ENCODE peak calls at places on chromosomes 16 and 17, in ten cellular contexts. E, S, N, W, I, K, B, T, U and R are unnamed samples.

GRCh38 chr17:9356488-9356911 is 219.1 kb downstream of the STX8 start:
- DNase-seq in W (no peak), T (peak), U (no peak), E (no peak), B (no peak), I (no peak), K (no peak), N (no peak), S (no peak), R (peak)

GRCh38 chr17:63446218-63446980 is at the start of gene CYB561:
- DNase-seq in T (peak), K (no peak), U (peak), W (no peak), S (peak), E (peak), I (peak), N (peak), B (no peak), R (peak)

GRCh38 chr17:3015890-3016289 is 47.5 kb downstream of the OR1D5 start:
- DNase-seq in I (no peak), T (no peak), U (no peak), N (no peak), B (peak), W (no peak), S (no peak), E (no peak), K (no peak), R (no peak)

GRCh38 chr17:42405963-42406495 is 17.0 kb downstream of the CAVIN1 start:
- DNase-seq in S (peak), K (no peak), T (peak), U (peak), E (peak), B (peak), N (no peak), I (peak), W (peak), R (peak)

GRCh38 chr16:3654249-3654991 is at the start of gene DNASE1:
- DNase-seq in W (peak), I (peak), K (no peak), N (no peak), T (peak), B (peak), U (peak), S (peak), E (peak), R (peak)

GRCh38 chr16:73730496-73731090 is 566.0 kb upstream of the PSMD7 start:
- DNase-seq in W (no peak), T (no peak), E (no peak), I (no peak), K (no peak), U (no peak), S (no peak), B (no peak), N (no peak), R (no peak)

GRCh38 chr17:64507418-64507766 is 615 bp downstream of the CEP95 start:
- DNase-seq in I (no peak), E (no peak), S (peak), W (peak), U (no peak), T (peak), N (no peak), K (peak), B (peak), R (peak)

GRCh38 chr16:11296351-11296705 is 15.2 kb upstream of the PRM1 start:
- DNase-seq in B (no peak), S (no peak), U (no peak), E (no peak), I (no peak), N (no peak), T (no peak), K (no peak), W (no peak), R (no peak)

GRCh38 chr17:40443988-40444899 is 994 bp downstream of the IGFBP4 start:
- DNase-seq in B (no peak), E (peak), S (peak), W (peak), U (no peak), I (no peak), K (no peak), T (no peak), N (no peak), R (no peak)

GRCh38 chr16:4339909-4340308 is 11.2 kb downstream of the PAM16 start:
- DNase-seq in W (no peak), K (no peak), S (no peak), E (peak), B (no peak), I (no peak), N (no peak), U (no peak), T (no peak), R (no peak)

GRCh38 chr16:30185683-30186421 is 2.5 kb downstream of the CORO1A start:
- DNase-seq in W (peak), N (no peak), S (peak), E (peak), B (no peak), I (no peak), U (peak), T (no peak), K (no peak), R (no peak)

GRCh38 chr17:72635034-72635654 is 457.3 kb downstream of the SLC39A11 start:
- DNase-seq in B (no peak), U (no peak), S (no peak), W (no peak), I (no peak), T (no peak), K (no peak), N (no peak), E (no peak), R (no peak)

GRCh38 chr17:80465316-80465974 is 11.0 kb downstream of the NPTX1 start:
- DNase-seq in T (no peak), S (no peak), E (no peak), B (no peak), N (no peak), I (no peak), K (no peak), U (no peak), W (no peak), R (no peak)

GRCh38 chr16:50916040-50916439 is 174.2 kb downstream of the CYLD start:
- DNase-seq in B (no peak), T (no peak), S (no peak), U (no peak), E (no peak), W (no peak), I (no peak), K (no peak), N (no peak), R (no peak)

GRCh38 chr16:84096447-84097005 is 20.2 kb downstream of the MBTPS1 start:
- DNase-seq in E (no peak), W (no peak), U (no peak), S (no peak), K (no peak), I (no peak), T (no peak), N (no peak), B (no peak), R (no peak)

GRCh38 chr16:8936421-8936820 is 27.3 kb downstream of the USP7 start:
- DNase-seq in U (no peak), I (no peak), S (peak), B (peak), E (peak), N (no peak), W (peak), K (no peak), T (peak), R (peak)

GRCh38 chr16:4601317-4602186 is 13.1 kb downstream of the UBALD1 start:
- DNase-seq in I (no peak), B (no peak), S (no peak), W (no peak), N (no peak), T (no peak), K (no peak), E (no peak), U (peak), R (no peak)

GRCh38 chr16:31458073-31458834 is 1.0 kb upstream of the ARMC5 start:
- DNase-seq in E (peak), T (peak), I (no peak), W (peak), U (no peak), B (peak), K (peak), N (no peak), S (peak), R (peak)

GRCh38 chr17:80481284-80482057 is 5.1 kb upstream of the NPTX1 start:
- DNase-seq in B (no peak), I (no peak), S (no peak), N (no peak), K (no peak), U (no peak), W (no peak), E (no peak), T (no peak), R (no peak)

GRCh38 chr17:14737984-14738651 is 437.2 kb downstream of the HS3ST3B1 start:
- DNase-seq in E (no peak), S (no peak), U (peak), I (peak), B (peak), K (peak), N (peak), W (peak), T (peak), R (no peak)

GRCh38 chr17:63997341-63998048 is 656 bp upstream of the PRR29 start:
- DNase-seq in U (peak), I (no peak), W (no peak), S (no peak), T (no peak), N (no peak), B (no peak), K (no peak), E (no peak), R (peak)

DNA sequence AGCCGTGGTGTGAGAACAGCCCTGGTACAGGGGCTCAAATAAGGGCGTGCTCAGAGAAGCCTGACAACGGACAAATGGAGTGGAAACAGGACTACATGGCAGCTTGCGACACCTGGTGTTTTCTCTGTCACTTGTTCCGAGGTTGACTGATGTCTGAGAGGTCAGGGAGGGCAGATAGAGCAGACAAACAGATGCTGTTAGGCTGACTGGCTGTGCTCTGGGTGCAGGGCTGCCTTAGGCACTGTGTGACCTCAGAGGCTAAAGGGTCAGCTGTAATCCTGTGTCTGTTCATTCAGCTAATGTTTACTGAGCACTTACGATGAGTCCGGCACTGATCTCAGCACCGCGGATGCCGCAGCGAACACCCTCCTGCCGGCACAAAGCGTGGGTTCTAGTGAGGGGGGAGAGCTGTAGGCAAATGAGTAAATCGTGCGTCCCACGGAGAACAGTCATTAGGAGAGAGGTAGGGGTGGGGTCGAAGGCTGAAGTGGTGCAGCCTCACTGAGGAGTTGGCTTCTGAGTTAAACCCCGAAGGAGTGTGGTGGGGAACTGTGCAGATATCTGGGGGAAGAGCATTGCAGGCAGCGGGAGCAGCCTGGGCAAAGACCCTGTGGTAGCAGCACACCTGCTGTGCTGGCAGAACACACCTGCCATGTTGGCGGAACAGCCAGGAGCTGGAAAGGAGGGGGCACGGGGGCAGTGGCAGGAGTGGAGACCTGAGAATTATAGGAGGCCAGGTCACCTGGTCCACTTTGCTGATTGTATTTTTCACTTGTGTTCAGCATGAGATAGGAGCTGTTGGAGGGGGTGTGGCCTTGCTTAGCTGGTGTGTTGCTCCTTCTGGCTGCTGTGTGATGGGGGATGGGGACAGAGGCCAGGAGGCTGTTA is 35.0 kb downstream of the GPT2 start:
- DNase-seq in K (no peak), B (no peak), W (no peak), S (peak), N (no peak), U (no peak), T (peak), I (peak), E (no peak), R (no peak)
- TF ChIP-seq CTCF in K (no peak), B (no peak), W (no peak), S (peak), N (no peak), U (no peak), T (no peak), I (peak), E (no peak), R (no peak)

DNA sequence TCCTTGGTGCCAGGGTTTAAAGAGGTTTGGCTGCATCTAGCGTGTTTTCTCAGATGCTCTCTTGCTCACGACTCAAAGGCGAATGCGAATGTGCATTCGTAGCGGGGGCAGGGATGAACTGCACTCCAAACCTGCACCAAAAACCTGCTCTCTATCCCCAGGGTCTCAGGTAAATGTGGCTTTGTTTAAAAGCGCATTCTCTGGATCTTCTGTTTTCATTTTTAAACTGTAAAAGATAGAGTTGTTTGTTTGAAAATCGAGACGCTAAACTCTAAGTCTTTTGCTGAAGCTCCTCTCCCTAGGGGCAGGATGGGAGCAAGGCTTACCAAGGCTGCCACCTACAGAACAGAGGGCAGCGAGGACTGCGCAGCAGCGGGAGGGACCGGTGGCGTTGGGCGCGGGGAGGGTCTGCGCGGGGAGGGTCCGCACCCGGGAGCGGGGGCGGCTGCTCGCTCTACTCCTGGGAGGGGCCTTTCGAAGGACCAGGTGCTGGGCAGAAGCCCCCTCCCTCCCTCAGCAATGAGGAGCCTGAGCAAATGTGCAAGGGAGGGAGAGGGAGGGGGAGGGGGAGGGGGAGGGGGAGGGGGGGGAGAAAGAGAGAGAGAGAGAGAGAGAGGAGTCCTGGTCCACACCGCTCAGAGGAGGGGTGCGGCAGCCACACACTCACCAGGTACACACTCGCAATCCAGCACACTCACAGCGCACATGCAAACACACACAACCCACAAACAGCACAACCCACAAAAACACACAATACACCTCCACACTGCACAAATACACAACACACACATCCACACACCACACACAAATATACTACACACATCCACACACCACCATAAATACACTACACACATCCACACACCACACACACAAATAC is 142.8 kb downstream of the GRIN2A start:
- DNase-seq in B (no peak), K (no peak), N (no peak), E (no peak), S (peak), I (peak), T (peak), W (peak), U (no peak), R (peak)
- TF ChIP-seq CTCF in B (no peak), K (no peak), N (peak), E (no peak), S (no peak), I (peak), T (peak), W (no peak), U (no peak), R (peak)

GRCh38 chr17:17109896-17110295 is 67.6 kb downstream of the MPRIP start:
- DNase-seq in U (no peak), K (no peak), B (no peak), S (peak), E (peak), W (no peak), I (no peak), N (no peak), T (no peak), R (no peak)

GRCh38 chr17:17108681-17109049 is 66.4 kb downstream of the MPRIP start:
- DNase-seq in S (no peak), U (no peak), W (no peak), E (no peak), K (no peak), I (no peak), B (no peak), N (no peak), T (no peak), R (no peak)

GRCh38 chr17:17110520-17110919 is 68.3 kb downstream of the MPRIP start:
- DNase-seq in T (no peak), E (no peak), B (no peak), S (no peak), W (no peak), N (no peak), K (no peak), U (no peak), I (no peak), R (no peak)

GRCh38 chr17:17107891-17108680 is 65.8 kb downstream of the MPRIP start:
- DNase-seq in I (no peak), W (no peak), N (no peak), S (no peak), B (no peak), K (no peak), T (no peak), E (no peak), U (peak), R (no peak)

GRCh38 chr17:17109231-17109630 is 67.0 kb downstream of the MPRIP start:
- DNase-seq in I (no peak), K (no peak), N (no peak), S (no peak), T (no peak), W (no peak), U (no peak), B (no peak), E (peak), R (no peak)
- TF ChIP-seq CTCF in I (no peak), K (no peak), N (no peak), S (no peak), T (no peak), W (no peak), U (no peak), B (peak), E (no peak), R (no peak)

DNA sequence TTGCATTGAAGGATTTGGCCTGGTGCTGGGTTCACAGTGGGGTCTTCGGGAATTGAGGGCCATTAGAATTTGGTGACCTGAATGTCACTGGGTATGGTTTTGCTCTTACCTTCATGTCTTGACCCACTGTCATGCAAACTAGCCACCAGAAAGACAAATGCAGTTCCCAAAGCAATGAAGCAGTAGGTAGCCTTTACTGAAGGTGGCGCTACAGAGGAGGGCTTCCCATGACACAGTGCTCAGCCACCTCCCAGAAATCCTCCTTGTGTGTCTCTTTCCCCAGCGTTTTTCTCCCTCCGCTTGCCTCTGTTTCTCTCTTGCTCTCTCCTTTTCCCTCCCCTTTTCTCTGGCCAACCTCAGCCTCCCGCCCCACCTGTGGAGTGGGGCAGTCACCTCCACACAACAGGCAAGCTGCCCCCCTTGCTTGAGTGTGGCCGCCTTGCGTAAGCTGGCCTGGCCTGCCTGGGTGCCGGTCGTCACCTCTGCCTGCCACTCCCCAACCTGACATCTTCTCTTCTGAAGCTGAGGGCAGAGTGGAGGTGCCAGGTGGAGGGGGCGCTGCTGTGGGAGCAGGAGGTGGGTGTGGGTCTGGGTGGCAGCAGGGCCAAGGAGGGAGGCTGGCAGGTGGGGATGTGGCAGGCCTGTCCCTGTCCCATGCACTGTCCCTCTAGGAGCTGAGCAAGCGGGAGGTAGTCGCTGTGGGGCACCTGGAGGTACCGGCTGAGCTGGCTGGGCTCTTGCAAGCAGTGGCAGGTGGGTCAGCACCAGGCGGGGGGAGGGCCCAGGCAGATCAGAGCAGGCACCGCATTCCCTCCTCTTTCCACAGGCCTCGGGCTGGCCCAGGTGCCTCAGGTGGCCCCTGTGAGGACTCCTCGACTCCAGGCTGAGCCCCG is 34.7 kb downstream of the MYO15A start:
- DNase-seq in E (no peak), I (peak), N (no peak), T (no peak), W (peak), K (no peak), S (no peak), U (no peak), B (peak), R (peak)
- TF ChIP-seq CTCF in E (no peak), I (peak), N (peak), T (peak), W (peak), K (peak), S (peak), U (no peak), B (peak), R (peak)

GRCh38 chr17:49695698-49696232 is 12.0 kb downstream of the SLC35B1 start:
- DNase-seq in I (no peak), U (no peak), K (no peak), S (no peak), E (no peak), N (no peak), T (no peak), B (no peak), W (no peak), R (no peak)
- TF ChIP-seq CTCF in I (no peak), U (no peak), K (no peak), S (peak), E (no peak), N (no peak), T (no peak), B (no peak), W (no peak), R (no peak)

GRCh38 chr16:56311208-56312027 is 113.9 kb downstream of the AMFR start:
- DNase-seq in B (no peak), N (no peak), S (no peak), U (no peak), E (no peak), I (no peak), W (peak), K (no peak), T (no peak), R (no peak)
- TF ChIP-seq CTCF in B (peak), N (peak), S (no peak), U (no peak), E (no peak), I (no peak), W (peak), K (peak), T (no peak), R (no peak)

GRCh38 chr16:70759666-70760065 is 41.3 kb downstream of the VAC14 start:
- DNase-seq in B (no peak), I (no peak), T (no peak), U (no peak), S (no peak), E (no peak), N (no peak), K (no peak), W (peak), R (no peak)
- TF ChIP-seq CTCF in B (no peak), I (no peak), T (no peak), U (no peak), S (no peak), E (no peak), N (no peak), K (no peak), W (peak), R (no peak)

DNA sequence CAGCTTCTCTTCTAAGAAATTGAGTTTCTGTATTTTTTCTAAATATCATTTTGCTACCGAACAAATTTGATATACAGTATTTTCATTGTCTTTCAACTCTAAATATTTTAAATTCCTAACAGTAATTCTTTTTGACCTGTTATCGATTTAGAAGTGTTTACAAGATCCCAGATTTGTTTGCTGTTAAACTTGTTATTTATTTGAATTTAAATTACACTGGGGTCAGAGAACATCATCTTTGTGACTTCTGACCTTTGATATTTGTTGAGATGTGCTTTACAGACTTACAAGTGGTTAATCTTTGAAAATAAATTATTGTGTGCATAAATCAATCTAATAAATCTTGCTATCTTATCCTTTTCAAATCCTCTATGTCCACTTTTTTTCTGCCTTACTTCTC is 94.2 kb downstream of the ARHGAP44 start:
- DNase-seq in N (no peak), E (no peak), U (no peak), B (no peak), T (no peak), K (no peak), I (no peak), W (no peak), S (no peak), R (no peak)
- TF ChIP-seq CTCF in N (no peak), E (no peak), U (no peak), B (no peak), T (no peak), K (no peak), I (no peak), W (no peak), S (no peak), R (no peak)

GRCh38 chr17:73956595-73957465 is 246.6 kb upstream of the RPL38 start:
- DNase-seq in S (peak), B (no peak), W (peak), K (no peak), U (peak), N (no peak), E (peak), I (peak), T (peak), R (peak)
- TF ChIP-seq CTCF in S (peak), B (peak), W (peak), K (peak), U (peak), N (peak), E (peak), I (peak), T (peak), R (peak)